ENCODE peak calls at places on chromosomes 4 and X, in four cellular contexts. One of them, this sample, is unnamed.

GRCh38 chr4:80153800-80154546 is 43.3 kb upstream of the PRDM8 start:
- DNase-seq in upper lobe of right lung: no peak
- DNase-seq in AG09309: no peak
- DNase-seq in effector CD4-positive, alpha-beta T cell: no peak
- DNase-seq in this sample: no peak

GRCh38 chr4:137663376-137664054 is 131.2 kb upstream of the PCDH18 start:
- DNase-seq in upper lobe of right lung: no peak
- DNase-seq in AG09309: no peak
- DNase-seq in effector CD4-positive, alpha-beta T cell: no peak
- DNase-seq in this sample: no peak

GRCh38 chrX:153460826-153461225 is 9.6 kb downstream of the HAUS7 start:
- DNase-seq in upper lobe of right lung: no peak
- DNase-seq in AG09309: no peak
- DNase-seq in effector CD4-positive, alpha-beta T cell: peak
- DNase-seq in this sample: peak

GRCh38 chrX:38987135-38987780 is 186.0 kb downstream of the MID1IP1 start:
- DNase-seq in upper lobe of right lung: no peak
- DNase-seq in AG09309: no peak
- DNase-seq in effector CD4-positive, alpha-beta T cell: no peak
- DNase-seq in this sample: no peak

GRCh38 chr4:56907489-56908205 is at the start of gene REST:
- DNase-seq in upper lobe of right lung: peak
- DNase-seq in AG09309: no peak
- DNase-seq in effector CD4-positive, alpha-beta T cell: peak
- DNase-seq in this sample: peak

GRCh38 chr4:140252144-140252741 is 98.3 kb upstream of the MAML3 start:
- DNase-seq in upper lobe of right lung: peak
- DNase-seq in AG09309: no peak
- DNase-seq in effector CD4-positive, alpha-beta T cell: no peak
- DNase-seq in this sample: no peak

GRCh38 chr4:92636038-92636825 is 332.5 kb downstream of the GRID2 start:
- DNase-seq in upper lobe of right lung: no peak
- DNase-seq in AG09309: no peak
- DNase-seq in effector CD4-positive, alpha-beta T cell: no peak
- DNase-seq in this sample: no peak

GRCh38 chr4:152724494-152724893 is 44.7 kb upstream of the TMEM154 start:
- DNase-seq in upper lobe of right lung: no peak
- DNase-seq in AG09309: no peak
- DNase-seq in effector CD4-positive, alpha-beta T cell: no peak
- DNase-seq in this sample: no peak

GRCh38 chrX:121592884-121593283 is 545.5 kb downstream of the GLUD2 start:
- DNase-seq in upper lobe of right lung: no peak
- DNase-seq in AG09309: no peak
- DNase-seq in effector CD4-positive, alpha-beta T cell: no peak
- DNase-seq in this sample: no peak

GRCh38 chrX:86946569-86946968 is 571.0 kb upstream of the KLHL4 start:
- DNase-seq in upper lobe of right lung: no peak
- DNase-seq in AG09309: no peak
- DNase-seq in effector CD4-positive, alpha-beta T cell: no peak
- DNase-seq in this sample: peak

GRCh38 chr4:138014664-138015288 is 227.4 kb downstream of the SLC7A11 start:
- DNase-seq in upper lobe of right lung: no peak
- DNase-seq in AG09309: no peak
- DNase-seq in effector CD4-positive, alpha-beta T cell: no peak
- DNase-seq in this sample: no peak

GRCh38 chr4:3292571-3293409 is at the start of gene RGS12:
- DNase-seq in upper lobe of right lung: peak
- DNase-seq in AG09309: peak
- DNase-seq in effector CD4-positive, alpha-beta T cell: peak
- DNase-seq in this sample: peak

GRCh38 chr4:147901886-147902285 is 170.0 kb downstream of the ARHGAP10 start:
- DNase-seq in upper lobe of right lung: no peak
- DNase-seq in AG09309: no peak
- DNase-seq in effector CD4-positive, alpha-beta T cell: no peak
- DNase-seq in this sample: no peak